ENCODE peak calls at places on chromosomes 1 and 21, in four cellular contexts. Z, A, U and H are unnamed samples.

GRCh38 chr1:41955461-41956159 is 36.9 kb upstream of the HIVEP3 start:
- DNase-seq in A (peak), U (no peak), Z (no peak), H (peak)

GRCh38 chr1:68128157-68128556 is 77.7 kb upstream of the DIRAS3 start:
- DNase-seq in Z (no peak), A (no peak), U (no peak), H (no peak)

GRCh38 chr1:23341829-23342697 is 2.0 kb downstream of the HNRNPR start:
- DNase-seq in Z (no peak), A (no peak), U (no peak), H (no peak)

GRCh38 chr1:176157995-176158394 is 49.1 kb downstream of the COP1 start:
- DNase-seq in A (no peak), Z (no peak), U (no peak), H (no peak)

GRCh38 chr1:161763522-161764098 is 2.5 kb upstream of the ATF6 start:
- DNase-seq in U (peak), Z (peak), A (no peak), H (no peak)

GRCh38 chr21:43902441-43902840 is 37.4 kb downstream of the AGPAT3 start:
- DNase-seq in Z (no peak), A (no peak), U (no peak), H (no peak)

GRCh38 chr1:26031903-26032220 is 10.3 kb downstream of the EXTL1 start:
- DNase-seq in U (no peak), A (no peak), Z (no peak), H (no peak)

GRCh38 chr21:33384851-33385331 is 18.3 kb upstream of the IFNGR2 start:
- DNase-seq in Z (no peak), U (no peak), A (no peak), H (no peak)

GRCh38 chr1:20115479-20115878 is 3.9 kb downstream of the PLA2G2D start:
- DNase-seq in Z (no peak), U (no peak), A (no peak), H (no peak)

GRCh38 chr1:192005976-192006375 is 152.3 kb upstream of the RGS18 start:
- DNase-seq in Z (no peak), A (no peak), U (no peak), H (no peak)

GRCh38 chr21:40622531-40622930 is 224.4 kb downstream of the DSCAM start:
- DNase-seq in U (no peak), A (no peak), Z (no peak), H (no peak)

GRCh38 chr1:216731562-216731961 is 8.3 kb upstream of the ESRRG start:
- DNase-seq in U (no peak), Z (no peak), A (no peak), H (no peak)

GRCh38 chr1:153903841-153904455 is 18.8 kb downstream of the GATAD2B start:
- DNase-seq in Z (no peak), A (no peak), U (no peak), H (no peak)

GRCh38 chr1:231493421-231494185 is 34.9 kb upstream of the TSNAX start:
- DNase-seq in U (no peak), Z (no peak), A (no peak), H (no peak)

GRCh38 chr1:59994302-59995198 is 68.0 kb upstream of the CYP2J2 start:
- DNase-seq in U (no peak), Z (no peak), A (peak), H (no peak)

GRCh38 chr1:38114231-38114630 is 67.6 kb upstream of the POU3F1 start:
- DNase-seq in A (no peak), U (no peak), Z (no peak), H (no peak)

GRCh38 chr1:30321996-30322858 is 401.2 kb downstream of the MATN1 start:
- DNase-seq in U (no peak), Z (no peak), A (no peak), H (no peak)